ENCODE peak calls at places on chromosomes 11 and 22, in seven cellular contexts. M is Right ventricle myocardium inferior; H is mucosa of descending colon; F is Right ventricle myocardium superior; V is activated naive CD8-positive, alpha-beta T cell treated with anti-CD3 and anti-CD28 coated beads, Interleukin-2, amount 10 ng/mL, durations not matched to agents 7 days and 5 days; T is pancreas; K is activated CD4-positive, alpha-beta T cell treated with anti-CD3 and anti-CD28 coated beads for 36 hours. G is an unnamed sample.

GRCh38 chr22:45452565-45453449 is 39.3 kb downstream of the RIBC2 start:
- ATAC-seq in M (no peak), H (no peak), F (no peak), V (no peak), T (no peak), K (no peak), G (no peak)

GRCh38 chr11:12395333-12395732 is 18.0 kb downstream of the PARVA start:
- ATAC-seq in M (no peak), H (no peak), F (no peak), V (no peak), T (peak; percentile 17), K (no peak), G (no peak)

GRCh38 chr11:133531971-133532651 is at the start of gene OPCML:
- ATAC-seq in M (no peak), H (no peak), F (no peak), V (no peak), T (no peak), K (no peak), G (peak; percentile 13)

GRCh38 chr11:128905345-128906184 is 14.4 kb downstream of the KCNJ5 start:
- ATAC-seq in M (peak; percentile 53), H (peak; percentile 73), F (peak; percentile 72), V (peak; percentile 81), T (peak; percentile 79), K (peak; percentile 80), G (peak; percentile 50)

GRCh38 chr11:94544832-94545640 is 1.3 kb downstream of the FUT4 start:
- ATAC-seq in M (no peak), H (peak; percentile 15), F (no peak), V (no peak), T (peak; percentile 13), K (no peak), G (no peak)

GRCh38 chr22:20194681-20195593 is 44.1 kb upstream of the CCDC188 start:
- ATAC-seq in M (no peak), H (no peak), F (no peak), V (no peak), T (no peak), K (no peak), G (no peak)

GRCh38 chr22:37244922-37245722 is 1.1 kb upstream of the RAC2 start:
- ATAC-seq in M (no peak), H (peak; percentile 11), F (no peak), V (no peak), T (no peak), K (no peak), G (no peak)

GRCh38 chr11:133720951-133721350 is 124.4 kb downstream of the SPATA19 start:
- ATAC-seq in M (no peak), H (no peak), F (no peak), V (no peak), T (no peak), K (no peak), G (no peak)

GRCh38 chr11:58318532-58318931 is 40.3 kb downstream of the OR5B17 start:
- ATAC-seq in M (no peak), H (no peak), F (no peak), V (no peak), T (no peak), K (no peak), G (no peak)

GRCh38 chr11:116832350-116833290 is 2.9 kb downstream of the APOC3 start:
- ATAC-seq in M (no peak), H (no peak), F (no peak), V (no peak), T (peak; percentile 18), K (no peak), G (no peak)

GRCh38 chr11:75858613-75859012 is 43.6 kb downstream of the UVRAG start:
- ATAC-seq in M (no peak), H (no peak), F (no peak), V (no peak), T (no peak), K (no peak), G (no peak)

GRCh38 chr22:50046481-50047245 is 11.4 kb downstream of the TTLL8 start:
- ATAC-seq in M (no peak), H (no peak), F (no peak), V (no peak), T (no peak), K (no peak), G (no peak)

GRCh38 chr11:47351159-47352126 is 1.1 kb downstream of the MYBPC3 start:
- ATAC-seq in M (peak; percentile 57), H (no peak), F (peak; percentile 47), V (no peak), T (peak; percentile 31), K (no peak), G (no peak)

GRCh38 chr11:17531071-17531817 is 13.0 kb downstream of the USH1C start:
- ATAC-seq in M (no peak), H (peak; percentile 50), F (no peak), V (no peak), T (no peak), K (no peak), G (no peak)

GRCh38 chr11:122756417-122756816 is 81.9 kb upstream of the CRTAM start:
- ATAC-seq in M (peak; percentile 85), H (peak; percentile 86), F (peak; percentile 60), V (peak; percentile 99), T (no peak), K (no peak), G (peak; percentile 43)

GRCh38 chr11:12824281-12825041 is 150.2 kb downstream of the TEAD1 start:
- ATAC-seq in M (peak; percentile 53), H (peak; percentile 42), F (peak; percentile 73), V (no peak), T (no peak), K (no peak), G (peak; percentile 35)

GRCh38 chr11:111069076-111069475 is 176.4 kb upstream of the POU2AF2 start:
- ATAC-seq in M (no peak), H (no peak), F (no peak), V (no peak), T (no peak), K (no peak), G (no peak)

GRCh38 chr11:35730254-35730653 is 67.7 kb downstream of the TRIM44 start:
- ATAC-seq in M (no peak), H (no peak), F (no peak), V (no peak), T (no peak), K (no peak), G (no peak)

GRCh38 chr11:133895551-133895950 is 50.2 kb upstream of the SPATA19 start:
- ATAC-seq in M (no peak), H (no peak), F (no peak), V (no peak), T (no peak), K (no peak), G (no peak)

GRCh38 chr11:123159146-123159857 is 35.7 kb downstream of the CLMP start:
- ATAC-seq in M (no peak), H (no peak), F (no peak), V (no peak), T (no peak), K (peak; percentile 70), G (peak; percentile 75)

GRCh38 chr11:74022541-74022940 is 13.7 kb upstream of the UCP3 start:
- ATAC-seq in M (no peak), H (no peak), F (no peak), V (no peak), T (no peak), K (no peak), G (no peak)

GRCh38 chr11:125995313-125995712 is 49.5 kb downstream of the VSIG10L2 start:
- ATAC-seq in M (no peak), H (no peak), F (no peak), V (no peak), T (no peak), K (peak; percentile 91), G (no peak)

GRCh38 chr11:12184696-12185095 is 74.3 kb downstream of the MICAL2 start:
- ATAC-seq in M (no peak), H (no peak), F (no peak), V (no peak), T (no peak), K (no peak), G (no peak)

GRCh38 chr11:45918331-45918941 is 759 bp upstream of the PEX16 start:
- ATAC-seq in M (peak; percentile 83), H (peak; percentile 71), F (peak; percentile 91), V (peak; percentile 11), T (peak; percentile 55), K (peak; percentile 28), G (peak; percentile 81)

GRCh38 chr11:134401825-134402809 is 9.9 kb downstream of the B3GAT1 start:
- ATAC-seq in M (no peak), H (no peak), F (no peak), V (no peak), T (no peak), K (no peak), G (no peak)

GRCh38 chr11:11170352-11171084 is 182.5 kb downstream of the CSNK2A3 start:
- ATAC-seq in M (no peak), H (no peak), F (no peak), V (no peak), T (no peak), K (peak; percentile 46), G (no peak)

GRCh38 chr11:111917788-111918187 is 925 bp upstream of the C11orf52 start:
- ATAC-seq in M (no peak), H (no peak), F (no peak), V (no peak), T (no peak), K (no peak), G (no peak)

GRCh38 chr11:65452806-65453490 is 30.4 kb downstream of the NEAT1 start:
- ATAC-seq in M (no peak), H (no peak), F (no peak), V (no peak), T (no peak), K (no peak), G (peak; percentile 71)

GRCh38 chr11:129804012-129804411 is 11.6 kb upstream of the TMEM45B start:
- ATAC-seq in M (no peak), H (peak; percentile 60), F (no peak), V (peak; percentile 70), T (no peak), K (no peak), G (no peak)

GRCh38 chr11:74824285-74824982 is 75.8 kb downstream of the RNF169 start:
- ATAC-seq in M (no peak), H (no peak), F (no peak), V (no peak), T (no peak), K (no peak), G (no peak)

GRCh38 chr11:70322653-70323052 is 52.2 kb downstream of the PPFIA1 start:
- ATAC-seq in M (no peak), H (no peak), F (no peak), V (no peak), T (no peak), K (no peak), G (no peak)

GRCh38 chr11:107018274-107018901 is at the start of gene GUCY1A2:
- ATAC-seq in M (peak; percentile 30), H (peak; percentile 23), F (peak; percentile 58), V (peak; percentile 36), T (peak; percentile 45), K (peak; percentile 23), G (peak; percentile 18)

GRCh38 chr11:38411149-38411548 is 1813.1 kb upstream of the RAG2 start:
- ATAC-seq in M (no peak), H (no peak), F (no peak), V (no peak), T (no peak), K (no peak), G (no peak)

GRCh38 chr11:111370902-111371578 is 8.0 kb downstream of the POU2AF1 start:
- ATAC-seq in M (no peak), H (no peak), F (no peak), V (no peak), T (peak; percentile 79), K (peak; percentile 92), G (no peak)

GRCh38 chr22:42868751-42869251 is 11.7 kb upstream of the ARFGAP3 start:
- ATAC-seq in M (peak; percentile 73), H (peak; percentile 29), F (peak; percentile 78), V (no peak), T (peak; percentile 74), K (no peak), G (peak; percentile 74)

GRCh38 chr11:134574425-134574824 is 162.4 kb upstream of the B3GAT1 start:
- ATAC-seq in M (no peak), H (no peak), F (no peak), V (no peak), T (no peak), K (no peak), G (no peak)

GRCh38 chr11:111409915-111410314 is 30.8 kb upstream of the POU2AF1 start:
- ATAC-seq in M (no peak), H (no peak), F (no peak), V (no peak), T (no peak), K (no peak), G (no peak)

G was measured in gastroesophageal sphincter.